ENCODE peak calls at places on chromosomes 13 and 19, in ten cellular contexts. S is kidney tubule cell; R is stimulated activated CD4-positive, alpha-beta T cell treated with anti-CD3 and anti-CD28 coated beads, TNF-alpha, amount 100 ng/mL, for 1 hour; B is activated CD4-positive, alpha-beta T cell treated with anti-CD3 and anti-CD28 coated beads, Interleukin-2, amount 50 U/mL, for 4 hours; A is NCI-H2171; Z is vagina; G is OCI-LY7; I is non-pigmented ciliary epithelial cell; P is testis; Y is GM23338. Q is an unnamed sample.

GRCh38 chr13:59094149-59094548 is 1069.6 kb downstream of the DIAPH3 start:
- DNase-seq in S (no peak), R (no peak), B (no peak), A (peak; percentile 33), Z (no peak), G (no peak), I (no peak), P (no peak), Y (no peak), Q (no peak)

GRCh38 chr13:67229438-67230242 is 496 bp downstream of the PCDH9 start:
- DNase-seq in S (peak; percentile 4), R (no peak), B (no peak), A (no peak), Z (no peak), G (peak; percentile 35), I (no peak), P (no peak), Y (peak; percentile 10), Q (no peak)

GRCh38 chr13:114130131-114130707 is 2.2 kb downstream of the RASA3 start:
- DNase-seq in S (no peak), R (no peak), B (no peak), A (no peak), Z (no peak), G (no peak), I (no peak), P (no peak), Y (no peak), Q (no peak)

GRCh38 chr19:47142779-47143178 is 12.1 kb downstream of the SAE1 start:
- DNase-seq in S (no peak), R (no peak), B (no peak), A (no peak), Z (no peak), G (no peak), I (no peak), P (no peak), Y (no peak), Q (no peak)

GRCh38 chr13:77751513-77752456 is 54.3 kb downstream of the SLAIN1 start:
- DNase-seq in S (peak; percentile 56), R (peak; percentile 8), B (peak; percentile 19), A (peak; percentile 55), Z (no peak), G (peak; percentile 67), I (peak; percentile 15), P (peak; percentile 55), Y (peak; percentile 76), Q (peak; percentile 38)

GRCh38 chr19:39430675-39431593 is 4.8 kb downstream of the RPS16 start:
- DNase-seq in S (peak; percentile 63), R (no peak), B (peak; percentile 49), A (no peak), Z (no peak), G (peak; percentile 34), I (peak; percentile 99), P (no peak), Y (peak; percentile 74), Q (peak; percentile 67)

GRCh38 chr19:45423589-45424190 is at the start of gene ERCC1:
- DNase-seq in S (peak; percentile 98), R (no peak), B (peak; percentile 41), A (peak; percentile 98), Z (no peak), G (peak; percentile 96), I (no peak), P (peak; percentile 98), Y (peak; percentile 100), Q (peak; percentile 99)

GRCh38 chr13:110949628-110950027 is 34.8 kb upstream of the ANKRD10 start:
- DNase-seq in S (no peak), R (no peak), B (no peak), A (no peak), Z (no peak), G (no peak), I (no peak), P (no peak), Y (no peak), Q (no peak)

GRCh38 chr19:18417250-18418033 is 1.8 kb upstream of the SSBP4 start:
- DNase-seq in S (peak; percentile 70), R (no peak), B (no peak), A (peak; percentile 54), Z (no peak), G (no peak), I (no peak), P (peak; percentile 74), Y (peak; percentile 89), Q (no peak)

GRCh38 chr19:29539131-29539530 is 13.3 kb downstream of the VSTM2B start:
- DNase-seq in S (no peak), R (no peak), B (no peak), A (no peak), Z (no peak), G (no peak), I (no peak), P (no peak), Y (no peak), Q (no peak)

GRCh38 chr13:32164622-32165268 is 133.2 kb downstream of the FRY start:
- DNase-seq in S (peak; percentile 75), R (no peak), B (no peak), A (peak; percentile 46), Z (no peak), G (peak; percentile 69), I (no peak), P (peak; percentile 63), Y (peak; percentile 95), Q (peak; percentile 49)

GRCh38 chr13:85597790-85598500 is 201.3 kb downstream of the SLITRK6 start:
- DNase-seq in S (no peak), R (no peak), B (no peak), A (no peak), Z (no peak), G (no peak), I (no peak), P (no peak), Y (no peak), Q (no peak)

GRCh38 chr13:41457589-41458186 is 338 bp downstream of the RGCC start:
- DNase-seq in S (no peak), R (no peak), B (no peak), A (no peak), Z (no peak), G (peak; percentile 51), I (no peak), P (no peak), Y (peak; percentile 29), Q (no peak)

GRCh38 chr13:25732146-25732865 is 319.5 kb downstream of the SHISA2 start:
- DNase-seq in S (peak; percentile 65), R (no peak), B (no peak), A (no peak), Z (no peak), G (no peak), I (peak; percentile 55), P (no peak), Y (no peak), Q (no peak)

GRCh38 chr19:19270749-19271571 is 2.1 kb downstream of the TM6SF2 start:
- DNase-seq in S (no peak), R (no peak), B (no peak), A (no peak), Z (no peak), G (no peak), I (no peak), P (no peak), Y (no peak), Q (no peak)

GRCh38 chr19:3110126-3110825 is 16.1 kb downstream of the GNA11 start:
- DNase-seq in S (no peak), R (no peak), B (no peak), A (no peak), Z (no peak), G (no peak), I (no peak), P (no peak), Y (no peak), Q (no peak)

GRCh38 chr19:778910-779653 is 18.2 kb upstream of the PTBP1 start:
- DNase-seq in S (peak; percentile 91), R (no peak), B (no peak), A (no peak), Z (no peak), G (no peak), I (peak; percentile 60), P (no peak), Y (peak; percentile 49), Q (no peak)

GRCh38 chr19:41367848-41368301 is 3.9 kb upstream of the B9D2 start:
- DNase-seq in S (peak; percentile 94), R (no peak), B (no peak), A (no peak), Z (no peak), G (no peak), I (peak; percentile 84), P (no peak), Y (no peak), Q (no peak)

GRCh38 chr13:49062297-49062896 is 86.7 kb downstream of the FNDC3A start:
- DNase-seq in S (peak; percentile 9), R (no peak), B (no peak), A (no peak), Z (no peak), G (no peak), I (no peak), P (no peak), Y (no peak), Q (no peak)

GRCh38 chr13:113532156-113532806 is 41.8 kb upstream of the DCUN1D2 start:
- DNase-seq in S (peak; percentile 71), R (no peak), B (no peak), A (no peak), Z (no peak), G (no peak), I (no peak), P (peak; percentile 27), Y (peak; percentile 73), Q (no peak)

GRCh38 chr19:31946491-31946890 is 398.9 kb upstream of the ZNF507 start:
- DNase-seq in S (no peak), R (no peak), B (no peak), A (no peak), Z (no peak), G (no peak), I (no peak), P (no peak), Y (no peak), Q (no peak)

GRCh38 chr13:49225358-49226042 is 5.4 kb downstream of the MLNR start:
- DNase-seq in S (no peak), R (no peak), B (no peak), A (no peak), Z (no peak), G (no peak), I (no peak), P (no peak), Y (no peak), Q (no peak)

GRCh38 chr19:7182489-7182888 is 111.7 kb downstream of the INSR start:
- DNase-seq in S (no peak), R (no peak), B (no peak), A (no peak), Z (no peak), G (no peak), I (no peak), P (no peak), Y (no peak), Q (no peak)

GRCh38 chr19:13054605-13055212 is 47.9 kb downstream of the LYL1 start:
- DNase-seq in S (no peak), R (no peak), B (no peak), A (no peak), Z (no peak), G (no peak), I (no peak), P (peak; percentile 86), Y (no peak), Q (no peak)

GRCh38 chr13:96519380-96519779 is 429.5 kb downstream of the HS6ST3 start:
- DNase-seq in S (no peak), R (no peak), B (no peak), A (no peak), Z (no peak), G (no peak), I (no peak), P (no peak), Y (no peak), Q (no peak)

GRCh38 chr13:100588350-100589177 is at the start of gene GGACT:
- DNase-seq in S (peak; percentile 78), R (peak; percentile 74), B (peak; percentile 74), A (peak; percentile 53), Z (no peak), G (peak; percentile 72), I (no peak), P (peak; percentile 77), Y (peak; percentile 91), Q (peak; percentile 71)

GRCh38 chr13:77477299-77477848 is 58.1 kb upstream of the SCEL start:
- DNase-seq in S (peak; percentile 65), R (no peak), B (no peak), A (no peak), Z (no peak), G (no peak), I (no peak), P (no peak), Y (no peak), Q (no peak)

GRCh38 chr13:43936630-43937029 is 56.9 kb downstream of the LACC1 start:
- DNase-seq in S (no peak), R (no peak), B (no peak), A (no peak), Z (no peak), G (no peak), I (no peak), P (no peak), Y (no peak), Q (no peak)

Q was measured in LoVo.